ENCODE peak calls at places on chromosome 7, in nine cellular contexts. E is posterior vena cava; P is activated CD4-positive, CD25-positive, alpha-beta regulatory T cell; X is left cardiac atrium; T is activated naive CD8-positive, alpha-beta T cell treated with anti-CD3 and anti-CD28 coated beads, Interleukin-2, amount 50 U/mL, for 24 hours; L is kidney; Y is lower lobe of right lung; R is iris pigment epithelial cell; Z is stimulated activated CD4-positive, alpha-beta T cell treated with anti-CD3 and anti-CD28 coated beads, Interleukin-15, amount 100 ng/mL, for 1 hour. H is an unnamed sample.

GRCh38 chr7:50939026-50939425 is 156.3 kb upstream of the GRB10 start:
- DNase-seq in E (no peak), P (no peak), X (no peak), T (no peak), L (no peak), Y (no peak), R (peak), Z (no peak), H (no peak)

GRCh38 chr7:135335628-135336139 is 102.0 kb downstream of the STRA8 start:
- DNase-seq in E (no peak), P (no peak), X (no peak), T (peak), L (peak), Y (no peak), R (peak), Z (peak), H (peak)

GRCh38 chr7:46011501-46011900 is 90.4 kb upstream of the IGFBP3 start:
- DNase-seq in E (no peak), P (no peak), X (no peak), T (no peak), L (no peak), Y (no peak), R (no peak), Z (no peak), H (no peak)

GRCh38 chr7:47100815-47101435 is 481.0 kb downstream of the TNS3 start:
- DNase-seq in E (no peak), P (no peak), X (peak), T (no peak), L (no peak), Y (peak), R (peak), Z (no peak), H (no peak)

GRCh38 chr7:1919539-1920265 is 249.6 kb downstream of the ELFN1 start:
- DNase-seq in E (no peak), P (no peak), X (peak), T (no peak), L (peak), Y (peak), R (no peak), Z (no peak), H (no peak)

GRCh38 chr7:7177044-7177517 is 5.3 kb upstream of the C1GALT1 start:
- DNase-seq in E (no peak), P (no peak), X (no peak), T (no peak), L (no peak), Y (no peak), R (peak), Z (no peak), H (no peak)

GRCh38 chr7:81162771-81163525 is 244.1 kb upstream of the SEMA3C start:
- DNase-seq in E (no peak), P (no peak), X (no peak), T (no peak), L (no peak), Y (no peak), R (peak), Z (no peak), H (no peak)

GRCh38 chr7:44216019-44216418 is 15.2 kb downstream of the YKT6 start:
- DNase-seq in E (peak), P (no peak), X (no peak), T (no peak), L (peak), Y (no peak), R (no peak), Z (no peak), H (no peak)

GRCh38 chr7:135150072-135150782 is 2.4 kb downstream of the TMEM140 start:
- DNase-seq in E (no peak), P (no peak), X (no peak), T (no peak), L (peak), Y (no peak), R (no peak), Z (no peak), H (no peak)

GRCh38 chr7:2612445-2613112 is 19.2 kb upstream of the TTYH3 start:
- DNase-seq in E (no peak), P (no peak), X (no peak), T (no peak), L (peak), Y (no peak), R (no peak), Z (no peak), H (no peak)

GRCh38 chr7:138538518-138538917 is 78.5 kb downstream of the TRIM24 start:
- DNase-seq in E (no peak), P (no peak), X (no peak), T (no peak), L (no peak), Y (no peak), R (peak), Z (no peak), H (no peak)

GRCh38 chr7:118572604-118573003 is 348.1 kb downstream of the ANKRD7 start:
- DNase-seq in E (no peak), P (no peak), X (no peak), T (no peak), L (no peak), Y (no peak), R (no peak), Z (no peak), H (no peak)

GRCh38 chr7:40746841-40747556 is 612.2 kb downstream of the SUGCT start:
- DNase-seq in E (no peak), P (no peak), X (no peak), T (no peak), L (no peak), Y (no peak), R (no peak), Z (no peak), H (no peak)

GRCh38 chr7:30583181-30583580 is 11.5 kb upstream of the GARS1 start:
- DNase-seq in E (no peak), P (no peak), X (no peak), T (no peak), L (no peak), Y (no peak), R (no peak), Z (no peak), H (no peak)

GRCh38 chr7:126806614-126807013 is 446.1 kb downstream of the GRM8 start:
- DNase-seq in E (peak), P (no peak), X (no peak), T (no peak), L (peak), Y (no peak), R (no peak), Z (no peak), H (no peak)

GRCh38 chr7:30143748-30144251 is 9.0 kb downstream of the MTURN start:
- DNase-seq in E (no peak), P (no peak), X (no peak), T (peak), L (no peak), Y (no peak), R (peak), Z (no peak), H (no peak)

GRCh38 chr7:151875862-151876111 is 1.1 kb downstream of the PRKAG2 start:
- DNase-seq in E (no peak), P (no peak), X (no peak), T (no peak), L (no peak), Y (no peak), R (peak), Z (no peak), H (no peak)

GRCh38 chr7:140541513-140542192 is 62.3 kb upstream of the MKRN1 start:
- DNase-seq in E (no peak), P (no peak), X (peak), T (no peak), L (no peak), Y (no peak), R (peak), Z (no peak), H (no peak)

GRCh38 chr7:114083714-114084113 is 164.9 kb upstream of the PPP1R3A start:
- DNase-seq in E (no peak), P (no peak), X (no peak), T (no peak), L (no peak), Y (no peak), R (no peak), Z (no peak), H (no peak)

GRCh38 chr7:132386249-132386681 is 190.0 kb downstream of the PLXNA4 start:
- DNase-seq in E (peak), P (no peak), X (peak), T (no peak), L (peak), Y (peak), R (no peak), Z (no peak), H (no peak)

GRCh38 chr7:115707236-115707635 is 323.3 kb downstream of the TFEC start:
- DNase-seq in E (no peak), P (no peak), X (no peak), T (peak), L (no peak), Y (no peak), R (peak), Z (no peak), H (no peak)

H was measured in stimulated activated naive B cell treated with anti-CD40 and anti-IgM and Interleukin-4, amounts not matched to agents 10 μg/mL and 1 μg/mL and 100 μg/mL, for 72 hours.